ENCODE peak calls at places on chromosomes 4 and X, in five cellular contexts. V is heart left ventricle, E is IMR-90, B is uterus, Z is tibial nerve. T is an unnamed sample.

GRCh38 chr4:25439913-25440477 is 62.9 kb downstream of the ANAPC4 start:
- DNase-seq in E (peak; percentile 68), B (peak; percentile 50), V (peak; percentile 38), Z (peak; percentile 32), T (no peak)

GRCh38 chrX:6460893-6461490 is 73.9 kb downstream of the VCX3A start:
- DNase-seq in Z (no peak), V (no peak), E (no peak), B (no peak), T (no peak)

GRCh38 chr4:110518889-110519490 is 43.0 kb downstream of the ENPEP start:
- DNase-seq in V (no peak), B (no peak), E (peak; percentile 22), Z (no peak), T (no peak)

GRCh38 chr4:113978561-113979156 is 788 bp downstream of the ARSJ start:
- DNase-seq in E (peak; percentile 18), B (peak; percentile 22), V (no peak), Z (no peak), T (no peak)

GRCh38 chr4:150261571-150261970 is 183.3 kb downstream of the DCLK2 start:
- DNase-seq in B (no peak), V (no peak), E (no peak), Z (no peak), T (no peak)

GRCh38 chr4:25827897-25828296 is 34.9 kb downstream of the SEL1L3 start:
- DNase-seq in E (no peak), B (no peak), Z (no peak), V (no peak), T (no peak)

GRCh38 chrX:107629533-107629909 is 1.2 kb downstream of the PRPS1 start:
- DNase-seq in B (no peak), E (peak; percentile 36), Z (no peak), V (no peak), T (no peak)

GRCh38 chr4:123244233-123244632 is 152.4 kb upstream of the SPRY1 start:
- DNase-seq in B (peak; percentile 44), E (peak; percentile 65), Z (peak; percentile 32), V (peak; percentile 69), T (peak; percentile 77)

GRCh38 chr4:79042079-79042674 is 102.9 kb upstream of the PAQR3 start:
- DNase-seq in V (no peak), E (peak; percentile 22), B (peak; percentile 25), Z (no peak), T (no peak)

GRCh38 chrX:84064814-84065213 is 123.2 kb downstream of the RPS6KA6 start:
- DNase-seq in Z (no peak), B (no peak), V (no peak), E (no peak), T (no peak)

GRCh38 chr4:180150818-180151217 is 2092.4 kb upstream of the TENM3 start:
- DNase-seq in E (peak; percentile 12), Z (no peak), V (no peak), B (no peak), T (no peak)

GRCh38 chrX:15605233-15605632 is 4.5 kb upstream of the ACE2 start:
- DNase-seq in Z (no peak), B (no peak), E (no peak), V (no peak), T (no peak)

GRCh38 chrX:133362538-133362937 is 52.8 kb downstream of the GPC4 start:
- DNase-seq in V (no peak), B (no peak), Z (no peak), E (no peak), T (no peak)

GRCh38 chr4:13347517-13348125 is 136.5 kb downstream of the RAB28 start:
- DNase-seq in Z (no peak), E (peak; percentile 68), B (no peak), V (no peak), T (no peak)

GRCh38 chrX:153366119-153366518 is 32.2 kb downstream of the ZNF275 start:
- DNase-seq in Z (no peak), E (no peak), V (no peak), B (no peak), T (no peak)

GRCh38 chrX:3262906-3263305 is 83.5 kb downstream of the MXRA5 start:
- DNase-seq in V (no peak), Z (no peak), B (no peak), E (peak; percentile 90), T (no peak)

GRCh38 chrX:55142206-55142918 is 53.5 kb downstream of the PAGE2 start:
- DNase-seq in Z (no peak), B (no peak), V (no peak), E (no peak), T (no peak)

GRCh38 chrX:147846676-147847075 is 65.0 kb upstream of the FMR1 start:
- DNase-seq in Z (no peak), B (no peak), V (no peak), E (no peak), T (no peak)

GRCh38 chr4:30717208-30718020 is 2.8 kb upstream of the PCDH7 start:
- DNase-seq in Z (no peak), B (peak; percentile 43), V (peak; percentile 31), E (peak; percentile 70), T (peak; percentile 70)

GRCh38 chr4:169658196-169658595 is 37.8 kb downstream of the CLCN3 start:
- DNase-seq in Z (no peak), B (no peak), V (no peak), E (no peak), T (no peak)

GRCh38 chrX:6777211-6778002 is 242.5 kb upstream of the VCX3A start:
- DNase-seq in Z (no peak), B (no peak), V (no peak), E (no peak), T (no peak)

GRCh38 chr4:39970559-39971270 is 7.0 kb downstream of the PDS5A start:
- DNase-seq in Z (no peak), V (no peak), E (no peak), B (no peak), T (no peak)

GRCh38 chr4:107654694-107655093 is 65.3 kb downstream of the PAPSS1 start:
- DNase-seq in E (no peak), V (no peak), B (no peak), Z (no peak), T (no peak)

GRCh38 chr4:57147335-57148060 is 37.3 kb upstream of the IGFBP7 start:
- DNase-seq in B (no peak), E (peak; percentile 75), Z (no peak), V (no peak), T (no peak)

GRCh38 chr4:2066011-2066551 is 7.0 kb downstream of the NAT8L start:
- DNase-seq in Z (no peak), B (no peak), E (no peak), V (no peak), T (peak; percentile 50)

GRCh38 chrX:131828482-131828881 is 194.6 kb upstream of the STK26 start:
- DNase-seq in B (no peak), Z (no peak), V (no peak), E (no peak), T (no peak)

GRCh38 chr4:1410491-1411325 is 4.5 kb upstream of the NKX1-1 start:
- DNase-seq in B (no peak), Z (no peak), E (peak; percentile 16), V (peak; percentile 33), T (peak; percentile 51)

GRCh38 chrX:153672531-153673397 is 849 bp downstream of the PNCK start:
- DNase-seq in E (no peak), Z (no peak), V (no peak), B (no peak), T (peak; percentile 73)

GRCh38 chr4:141388483-141388882 is 167.8 kb downstream of the ZNF330 start:
- DNase-seq in V (no peak), B (no peak), E (peak; percentile 89), Z (no peak), T (no peak)

GRCh38 chr4:76784237-76784636 is 113.7 kb downstream of the SOWAHB start:
- DNase-seq in V (no peak), B (no peak), Z (no peak), E (no peak), T (no peak)

GRCh38 chr4:11741190-11741652 is 312.5 kb upstream of the HS3ST1 start:
- DNase-seq in E (peak; percentile 62), V (no peak), B (no peak), Z (no peak), T (no peak)

GRCh38 chr4:141158219-141158618 is 24.9 kb upstream of the RNF150 start:
- DNase-seq in Z (no peak), E (peak; percentile 55), B (no peak), V (no peak), T (no peak)

DNA sequence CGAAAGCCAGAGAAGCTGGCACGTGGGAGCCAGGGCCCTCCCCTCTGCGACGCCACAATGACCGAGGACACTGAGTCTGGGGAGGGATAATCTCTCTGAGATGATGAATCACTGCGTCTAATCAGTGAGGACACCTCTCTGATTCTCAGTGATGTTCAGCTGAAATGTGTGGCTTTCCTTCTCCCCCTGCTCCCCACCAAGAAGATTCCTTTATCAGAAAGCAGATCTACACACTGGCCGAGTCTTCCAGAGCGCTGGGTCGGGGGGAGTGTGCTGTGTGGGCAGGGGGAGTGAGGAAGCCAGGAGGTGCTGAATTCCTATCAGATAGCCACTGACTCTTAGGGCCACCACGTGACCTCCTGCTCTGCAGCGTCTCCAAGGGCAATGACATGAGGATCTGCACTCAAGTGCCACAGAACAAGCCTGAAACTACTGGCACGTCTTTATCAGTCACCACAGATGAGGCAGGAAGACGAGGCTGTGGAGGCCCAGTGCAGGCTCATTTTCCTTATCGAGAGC is 89.2 kb downstream of the GATB start:
- DNase-seq in E (no peak), Z (no peak), B (no peak), V (no peak), T (no peak)
- H3K27ac ChIP-seq in E (no peak overlapping the region), Z (no peak overlapping the region), B (no peak overlapping the region), V (no peak overlapping the region), T (no peak overlapping the region)

GRCh38 chr4:124712417-124713212 is at the start of gene ANKRD50:
- DNase-seq in B (peak; percentile 92), E (peak; percentile 94), Z (peak; percentile 80), V (peak; percentile 90), T (peak; percentile 95)
- TF ChIP-seq POLR2A in B (peak; percentile 75), E (peak; percentile 97), Z (peak; percentile 79), V (no peak), T (peak; percentile 65)

GRCh38 chr4:88162636-88163035 is 4.2 kb upstream of the ABCG2 start:
- DNase-seq in B (no peak), Z (no peak), V (no peak), E (no peak), T (no peak)
- H3K27ac ChIP-seq in B (no peak overlapping the region), Z (no peak overlapping the region), V (no peak overlapping the region), E (no peak overlapping the region), T (no peak overlapping the region)

GRCh38 chr4:173332963-173333657 is 1.0 kb downstream of the HMGB2 start:
- DNase-seq in Z (no peak), B (no peak), V (no peak), E (peak; percentile 1), T (no peak)

GRCh38 chr4:173332021-173332487 is 2.1 kb downstream of the HMGB2 start:
- DNase-seq in B (no peak), E (peak; percentile 16), Z (no peak), V (no peak), T (no peak)

GRCh38 chr4:173328236-173328901 is 5.8 kb downstream of the HMGB2 start:
- DNase-seq in E (peak; percentile 7), Z (no peak), V (no peak), B (no peak), T (no peak)

GRCh38 chr4:173333658-173334084 is 487 bp downstream of the HMGB2 start:
- DNase-seq in Z (peak; percentile 19), E (peak; percentile 19), B (peak; percentile 63), V (peak; percentile 80), T (peak; percentile 83)

DNA sequence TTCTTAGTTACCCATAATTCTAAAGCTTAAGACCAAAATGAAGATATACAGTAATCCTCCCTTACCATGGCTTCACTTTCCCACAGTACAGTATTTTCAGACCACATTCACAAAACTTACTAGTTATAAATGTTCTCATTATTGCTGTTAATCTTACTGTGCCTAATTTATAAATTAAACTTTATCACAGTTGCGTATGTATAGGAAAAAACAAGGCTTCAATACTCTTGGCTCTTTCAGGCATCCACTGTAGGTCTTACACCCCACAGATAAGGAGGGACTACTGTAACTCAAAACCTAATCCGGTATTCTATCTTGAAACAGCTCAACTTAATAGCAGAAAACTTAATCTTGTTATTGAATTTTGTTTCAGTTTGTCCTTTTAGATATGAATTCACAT is 3.6 kb downstream of the HMGB2 start:
- DNase-seq in E (no peak), V (no peak), Z (no peak), B (no peak), T (no peak)
- TF ChIP-seq POLR2A in E (no peak), V (no peak), Z (no peak), B (no peak), T (no peak)

T was measured in sigmoid colon.